ENCODE peak calls at places on chromosome 2, in five cellular contexts. Y, Z, E, W and R are unnamed samples.

GRCh38 chr2:235747868-235748144 is 254.0 kb downstream of the AGAP1 start:
- DNase-seq in Y (no peak), Z (no peak), E (no peak), W (no peak), R (no peak)

GRCh38 chr2:174914894-174915760 is 90.1 kb downstream of the CHN1 start:
- DNase-seq in Y (no peak), Z (no peak), E (no peak), W (no peak), R (peak)

GRCh38 chr2:62831729-62832128 is 126.2 kb downstream of the EHBP1 start:
- DNase-seq in Y (no peak), Z (peak), E (no peak), W (no peak), R (no peak)

GRCh38 chr2:127469974-127470373 is 51.7 kb downstream of the PROC start:
- DNase-seq in Y (no peak), Z (no peak), E (no peak), W (no peak), R (no peak)

GRCh38 chr2:88521445-88522070 is 69.1 kb upstream of the FOXI3 start:
- DNase-seq in Y (no peak), Z (no peak), E (no peak), W (no peak), R (no peak)

GRCh38 chr2:143955416-143956075 is 564.4 kb downstream of the ZEB2 start:
- DNase-seq in Y (no peak), Z (no peak), E (no peak), W (no peak), R (no peak)

GRCh38 chr2:19787134-19787533 is 114.6 kb downstream of the TTC32 start:
- DNase-seq in Y (no peak), Z (no peak), E (no peak), W (no peak), R (no peak)

GRCh38 chr2:134498654-134499053 is 220.1 kb downstream of the TMEM163 start:
- DNase-seq in Y (no peak), Z (no peak), E (no peak), W (no peak), R (no peak)

GRCh38 chr2:217335341-217335966 is 475.6 kb upstream of the TNP1 start:
- DNase-seq in Y (no peak), Z (no peak), E (no peak), W (peak), R (no peak)

GRCh38 chr2:5021148-5021547 is 671.0 kb upstream of the SOX11 start:
- DNase-seq in Y (no peak), Z (no peak), E (no peak), W (no peak), R (no peak)

GRCh38 chr2:129178356-129178755 is 801.1 kb upstream of the RAB6C start:
- DNase-seq in Y (no peak), Z (no peak), E (no peak), W (no peak), R (no peak)

GRCh38 chr2:42971947-42972736 is 179.8 kb upstream of the HAAO start:
- DNase-seq in Y (no peak), Z (peak), E (no peak), W (peak), R (no peak)

GRCh38 chr2:203811491-203812221 is 55.9 kb upstream of the CTLA4 start:
- DNase-seq in Y (no peak), Z (no peak), E (no peak), W (peak), R (no peak)

GRCh38 chr2:65453916-65454315 is 21.5 kb upstream of the SPRED2 start:
- DNase-seq in Y (no peak), Z (no peak), E (no peak), W (no peak), R (no peak)

GRCh38 chr2:7191927-7192326 is 274.7 kb downstream of the RNF144A start:
- DNase-seq in Y (no peak), Z (no peak), E (peak), W (peak), R (no peak)

GRCh38 chr2:34979148-34979547 is 1376.4 kb upstream of the CRIM1 start:
- DNase-seq in Y (no peak), Z (no peak), E (no peak), W (no peak), R (no peak)

GRCh38 chr2:158120102-158120501 is 18.4 kb downstream of the UPP2 start:
- DNase-seq in Y (no peak), Z (no peak), E (no peak), W (no peak), R (no peak)

GRCh38 chr2:188294547-188294946 is 2.9 kb downstream of the GULP1 start:
- DNase-seq in Y (no peak), Z (no peak), E (no peak), W (no peak), R (no peak)

GRCh38 chr2:43455735-43456642 is 139.8 kb downstream of the THADA start:
- DNase-seq in Y (no peak), Z (peak), E (no peak), W (peak), R (no peak)

GRCh38 chr2:236646441-236646840 is 76.8 kb downstream of the ACKR3 start:
- DNase-seq in Y (no peak), Z (no peak), E (no peak), W (no peak), R (no peak)

GRCh38 chr2:214401580-214401979 is 9.3 kb upstream of the VWC2L start:
- DNase-seq in Y (no peak), Z (no peak), E (no peak), W (no peak), R (no peak)

GRCh38 chr2:46294185-46294836 is 2.9 kb upstream of the EPAS1 start:
- DNase-seq in Y (no peak), Z (no peak), E (no peak), W (no peak), R (no peak)

GRCh38 chr2:17035010-17035409 is 369.4 kb upstream of the CYRIA start:
- DNase-seq in Y (no peak), Z (no peak), E (no peak), W (no peak), R (no peak)

GRCh38 chr2:146850746-146851145 is 994.1 kb upstream of the ACVR2A start:
- DNase-seq in Y (no peak), Z (no peak), E (no peak), W (no peak), R (no peak)

GRCh38 chr2:239865059-239865639 is 160.0 kb downstream of the NDUFA10 start:
- DNase-seq in Y (no peak), Z (no peak), E (no peak), W (no peak), R (no peak)

GRCh38 chr2:45394842-45395241 is 216.2 kb downstream of the SRBD1 start:
- DNase-seq in Y (no peak), Z (no peak), E (no peak), W (no peak), R (peak)

GRCh38 chr2:47767880-47768609 is 14.9 kb upstream of the MSH6 start:
- DNase-seq in Y (peak), Z (no peak), E (peak), W (peak), R (peak)

GRCh38 chr2:234331566-234331965 is 165.3 kb downstream of the ARL4C start:
- DNase-seq in Y (no peak), Z (no peak), E (no peak), W (no peak), R (no peak)

GRCh38 chr2:102166189-102166845 is 20.5 kb upstream of the IL1RL2 start:
- DNase-seq in Y (no peak), Z (no peak), E (no peak), W (peak), R (no peak)

GRCh38 chr2:39584283-39584972 is 81.3 kb upstream of the TMEM178A start:
- DNase-seq in Y (no peak), Z (no peak), E (no peak), W (no peak), R (no peak)

GRCh38 chr2:73770725-73771124 is 9.2 kb downstream of the DUSP11 start:
- DNase-seq in Y (no peak), Z (no peak), E (no peak), W (no peak), R (no peak)

GRCh38 chr2:73766994-73767393 is 12.9 kb downstream of the DUSP11 start:
- DNase-seq in Y (no peak), Z (no peak), E (no peak), W (no peak), R (no peak)

GRCh38 chr2:73764945-73765344 is 15.0 kb downstream of the DUSP11 start:
- DNase-seq in Y (no peak), Z (no peak), E (no peak), W (no peak), R (no peak)

GRCh38 chr2:73762571-73762970 is 17.3 kb downstream of the DUSP11 start:
- DNase-seq in Y (no peak), Z (no peak), E (no peak), W (no peak), R (no peak)

GRCh38 chr2:73766349-73766748 is 13.6 kb downstream of the DUSP11 start:
- DNase-seq in Y (no peak), Z (no peak), E (no peak), W (no peak), R (no peak)
- TF ChIP-seq SUZ12 in Y (no peak), Z (no peak), E (no peak), W (no peak), R (no peak)

GRCh38 chr2:191866675-191867506 is 20.0 kb upstream of the CAVIN2 start:
- DNase-seq in Y (no peak), Z (no peak), E (no peak), W (peak), R (no peak)
- TF ChIP-seq SUZ12 in Y (no peak), Z (no peak), E (no peak), W (no peak), R (no peak)

GRCh38 chr2:84991404-84992151 is 20.6 kb downstream of the KCMF1 start:
- DNase-seq in Y (no peak), Z (no peak), E (no peak), W (no peak), R (no peak)
- TF ChIP-seq SUZ12 in Y (no peak), Z (no peak), E (no peak), W (no peak), R (no peak)

GRCh38 chr2:199018826-199019225 is 438.9 kb downstream of the SATB2 start:
- DNase-seq in Y (no peak), Z (no peak), E (no peak), W (no peak), R (no peak)

GRCh38 chr2:199015072-199015471 is 442.7 kb downstream of the SATB2 start:
- DNase-seq in Y (no peak), Z (no peak), E (no peak), W (no peak), R (no peak)

GRCh38 chr2:199025146-199025545 is 432.6 kb downstream of the SATB2 start:
- DNase-seq in Y (no peak), Z (no peak), E (no peak), W (no peak), R (no peak)

GRCh38 chr2:199024224-199024623 is 433.5 kb downstream of the SATB2 start:
- DNase-seq in Y (no peak), Z (no peak), E (no peak), W (no peak), R (no peak)

DNA sequence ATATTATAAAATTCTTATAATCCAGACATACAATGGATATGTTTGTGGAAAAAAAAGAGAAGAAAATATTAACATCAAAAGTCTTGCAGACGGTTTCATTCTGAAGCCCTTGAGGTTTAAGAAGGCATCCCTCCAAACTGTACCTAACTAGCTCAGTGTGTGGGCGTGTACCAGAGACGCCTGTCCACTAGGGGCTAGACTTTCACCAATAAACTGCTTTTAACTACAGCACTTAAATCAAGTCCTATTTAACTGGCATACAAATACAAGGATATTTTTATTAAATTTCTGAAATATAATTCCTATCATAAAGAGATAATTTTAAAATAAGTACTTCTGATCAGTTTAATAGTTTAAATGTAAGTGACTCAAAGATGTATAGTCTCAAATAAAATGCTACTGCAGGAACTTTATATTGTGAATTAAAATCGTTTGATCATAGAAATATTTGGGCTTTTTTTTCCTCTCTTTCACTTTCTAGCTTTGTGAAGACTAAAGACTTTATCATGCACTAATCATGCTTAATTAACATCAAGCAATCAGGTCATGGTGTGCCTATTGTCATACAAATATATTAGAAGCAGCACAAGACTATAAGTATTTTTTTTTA is 437.7 kb downstream of the SATB2 start:
- DNase-seq in Y (no peak), Z (no peak), E (peak), W (peak), R (peak)
- TF ChIP-seq SUZ12 in Y (no peak), Z (no peak), E (no peak), W (no peak), R (no peak)

DNA sequence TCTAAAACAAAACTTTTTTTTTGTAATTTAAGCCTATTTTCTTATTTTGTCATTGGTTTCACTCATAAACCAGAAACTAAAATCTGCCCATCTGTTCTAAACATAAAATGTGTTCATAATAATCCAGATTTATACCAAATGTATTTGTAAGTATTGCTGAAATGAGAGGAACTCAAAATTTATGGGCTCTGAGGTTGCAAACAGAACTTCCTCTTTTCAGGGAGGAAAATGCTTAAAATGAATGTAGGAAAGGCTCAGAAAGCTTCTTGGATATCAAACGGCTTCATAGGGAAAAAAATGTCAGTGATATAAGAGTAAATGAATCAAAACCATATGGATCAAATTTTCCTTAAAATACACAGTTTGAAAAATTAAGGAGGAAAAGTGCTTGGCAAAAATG is 83.9 kb downstream of the PAX3 start:
- DNase-seq in Y (no peak), Z (no peak), E (no peak), W (no peak), R (no peak)
- TF ChIP-seq SUZ12 in Y (no peak), Z (no peak), E (no peak), W (no peak), R (no peak)

GRCh38 chr2:120421126-120421829 is 75.3 kb downstream of the INHBB start:
- DNase-seq in Y (no peak), Z (no peak), E (no peak), W (no peak), R (no peak)
- TF ChIP-seq SUZ12 in Y (no peak), Z (no peak), E (no peak), W (no peak), R (no peak)

GRCh38 chr2:74864728-74865722 is 31.1 kb downstream of the HK2 start:
- DNase-seq in Y (no peak), Z (no peak), E (no peak), W (no peak), R (no peak)

GRCh38 chr2:74869522-74869921 is 35.6 kb downstream of the HK2 start:
- DNase-seq in Y (no peak), Z (no peak), E (no peak), W (no peak), R (no peak)

GRCh38 chr2:74867841-74868658 is 34.1 kb downstream of the HK2 start:
- DNase-seq in Y (no peak), Z (no peak), E (no peak), W (no peak), R (no peak)

GRCh38 chr2:74863802-74864248 is 29.9 kb downstream of the HK2 start:
- DNase-seq in Y (no peak), Z (no peak), E (no peak), W (no peak), R (no peak)

GRCh38 chr2:74865770-74866674 is 32.1 kb downstream of the HK2 start:
- DNase-seq in Y (no peak), Z (no peak), E (no peak), W (peak), R (no peak)
- TF ChIP-seq SUZ12 in Y (no peak), Z (no peak), E (no peak), W (no peak), R (no peak)

DNA sequence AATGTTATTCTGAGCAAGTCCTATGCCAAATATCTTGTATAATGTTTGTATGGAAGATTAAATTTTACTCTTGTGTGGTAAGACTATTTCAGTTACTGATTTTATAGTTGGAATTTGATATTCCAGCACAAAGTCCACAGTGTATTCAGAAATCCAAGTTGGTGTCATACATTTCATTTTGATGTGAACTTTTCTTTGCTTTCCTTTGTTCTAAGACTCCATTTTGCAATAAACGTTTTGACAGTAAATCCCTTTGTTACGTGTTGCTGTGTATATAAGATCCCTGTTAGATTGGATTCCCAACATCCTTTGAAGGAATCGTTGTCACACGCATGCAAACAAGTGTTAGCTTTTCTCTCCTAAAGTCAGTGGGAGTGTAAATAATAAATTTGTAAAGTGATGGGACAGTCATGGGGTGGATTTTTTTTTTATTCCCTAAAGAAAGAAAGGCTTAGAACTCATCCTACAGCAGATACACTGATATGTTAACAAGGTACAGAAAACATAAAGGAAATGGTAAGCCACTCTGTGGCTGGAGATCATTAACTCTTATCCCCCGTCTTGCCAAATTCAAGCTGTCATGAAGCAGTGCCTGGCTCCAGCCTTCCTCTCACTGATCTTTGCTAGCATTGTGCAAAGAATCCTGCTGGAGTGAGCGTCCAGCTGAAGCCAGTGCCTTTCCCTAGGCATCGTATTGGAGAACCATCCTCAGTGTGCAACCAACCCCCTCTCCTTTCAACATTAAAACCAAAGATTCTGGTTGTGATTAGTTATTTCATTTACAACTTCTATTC is 127.6 kb upstream of the CDCA7 start:
- DNase-seq in Y (no peak), Z (no peak), E (no peak), W (peak), R (no peak)
- TF ChIP-seq SUZ12 in Y (no peak), Z (no peak), E (no peak), W (no peak), R (no peak)